ENCODE peak calls at places on chromosomes 7 and 10, in six cellular contexts. G is mesendoderm, J is IMR-90, B is neuronal stem cell, O is mesenchymal stem cell, U is H1. Q is an unnamed sample.

GRCh38 chr10:79176949-79177602 is 108.3 kb downstream of the ZMIZ1 start:
- DNase-seq in G (no peak), U (no peak), J (peak), B (no peak), O (peak), Q (no peak)

GRCh38 chr7:17405786-17406185 is 107.3 kb downstream of the AHR start:
- DNase-seq in G (no peak), O (peak), U (no peak), J (peak), B (no peak), Q (peak)

GRCh38 chr7:105853931-105854419 is 22.4 kb downstream of the ATXN7L1 start:
- DNase-seq in G (no peak), B (no peak), O (peak), U (no peak), J (peak), Q (no peak)

GRCh38 chr7:155533827-155534690 is 12.3 kb downstream of the CNPY1 start:
- DNase-seq in B (peak), O (no peak), J (no peak), G (peak), U (peak), Q (no peak)

GRCh38 chr10:28241766-28242399 is 61.0 kb downstream of the MPP7 start:
- DNase-seq in B (peak), J (peak), O (peak), U (no peak), G (peak), Q (peak)

GRCh38 chr7:148773344-148773743 is 74.6 kb downstream of the CUL1 start:
- DNase-seq in U (no peak), O (peak), B (no peak), G (peak), J (no peak), Q (no peak)

GRCh38 chr10:24930427-24930826 is 22.0 kb downstream of the PRTFDC1 start:
- DNase-seq in O (no peak), U (no peak), J (no peak), B (no peak), G (no peak), Q (no peak)

GRCh38 chr7:129768614-129769399 is 157.3 kb downstream of the NRF1 start:
- DNase-seq in G (no peak), J (no peak), U (no peak), O (no peak), B (no peak), Q (no peak)

GRCh38 chr10:31770307-31770902 is 158.2 kb downstream of the ARHGAP12 start:
- DNase-seq in U (no peak), O (no peak), B (no peak), J (no peak), G (no peak), Q (peak)

GRCh38 chr10:98488669-98489430 is 42.1 kb upstream of the HPS1 start:
- DNase-seq in O (no peak), B (no peak), G (peak), U (no peak), J (no peak), Q (no peak)

GRCh38 chr7:76515999-76516443 is 5.7 kb downstream of the UPK3B start:
- DNase-seq in G (no peak), J (peak), O (no peak), U (no peak), B (no peak), Q (no peak)

GRCh38 chr7:95190515-95190914 is 133.8 kb downstream of the PON1 start:
- DNase-seq in O (no peak), G (peak), B (no peak), J (no peak), U (no peak), Q (no peak)

DNA sequence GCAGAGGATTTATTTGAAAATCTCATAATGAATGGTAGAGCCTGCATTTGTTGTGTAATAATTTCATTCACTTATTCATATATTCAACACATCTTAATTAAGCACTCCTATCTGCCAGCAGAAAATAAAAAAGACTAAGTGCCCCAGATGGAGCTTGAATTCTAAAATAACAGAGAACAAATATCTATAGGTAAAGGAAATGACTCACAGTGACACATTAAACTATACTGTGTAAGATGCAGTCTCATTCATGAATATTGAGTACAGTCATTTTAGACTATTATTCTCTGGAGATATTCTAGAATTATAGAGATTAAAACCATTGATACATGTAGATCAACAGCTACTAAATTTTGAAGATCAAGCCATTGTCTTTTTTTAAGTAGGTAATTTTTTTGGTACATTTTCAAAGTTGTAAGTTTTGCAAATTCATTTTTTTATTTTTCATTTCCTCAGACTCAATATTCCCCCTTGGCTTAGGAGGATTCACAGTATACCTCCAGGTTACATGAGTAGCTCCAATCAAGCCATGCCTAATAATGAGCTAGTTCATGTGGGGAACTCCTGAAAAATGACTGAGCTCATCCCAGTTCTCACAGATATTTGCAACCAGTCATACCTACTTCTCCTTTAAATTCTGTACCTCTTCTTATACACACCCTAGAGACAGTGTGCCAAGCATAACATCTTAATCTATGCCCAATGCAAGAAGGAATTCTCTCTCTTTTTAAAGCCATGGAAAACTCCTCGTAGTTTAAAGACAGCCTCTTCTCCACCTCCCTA is 72.3 kb downstream of the PTPRZ1 start:
- DNase-seq in G (no peak), O (no peak), B (no peak), J (no peak), U (no peak), Q (no peak)
- H3K23ac ChIP-seq in G (no peak), O (no peak), B (no peak), J (no peak), U (no peak), Q (no peak)

DNA sequence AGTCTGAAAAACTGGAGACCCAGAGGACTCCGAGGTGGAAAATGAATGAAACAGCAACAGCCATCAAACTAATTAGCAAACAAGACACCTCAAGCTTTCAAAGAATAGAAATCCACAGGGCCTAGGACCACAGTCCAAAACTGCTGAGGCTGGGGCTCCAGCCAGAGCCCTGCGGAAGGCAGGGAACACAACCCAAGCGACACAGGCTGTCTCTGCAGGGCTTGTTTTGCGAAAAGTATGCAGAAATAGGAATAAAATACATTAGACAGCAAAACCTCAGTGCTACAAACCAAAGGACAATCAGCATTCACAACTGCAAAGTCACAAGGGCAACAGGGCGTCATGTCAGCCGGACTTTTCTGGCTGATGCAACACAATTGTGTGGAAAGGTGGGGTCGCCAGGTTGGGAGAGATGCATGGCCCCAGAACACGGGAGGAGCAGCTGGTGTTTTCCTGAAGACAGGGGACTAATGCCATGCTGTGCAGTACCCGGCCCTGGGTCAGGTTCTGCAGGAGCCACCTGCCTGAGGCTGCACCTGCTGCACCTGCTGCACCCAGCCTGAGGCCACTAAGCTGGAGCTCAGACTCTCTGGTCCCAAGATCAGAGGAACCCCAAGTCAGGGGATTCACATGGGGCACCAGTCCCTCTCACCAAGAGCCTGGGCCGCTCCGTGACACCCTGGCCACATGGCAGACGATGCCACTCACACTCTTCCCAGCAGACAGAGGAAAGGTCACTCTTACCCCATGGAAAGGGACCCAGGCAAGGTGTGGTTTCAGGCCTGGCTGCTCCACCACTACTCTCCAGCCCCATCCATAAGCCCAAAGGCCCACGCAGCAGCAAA is 74.2 kb downstream of the MAD1L1 start:
- DNase-seq in U (no peak), O (no peak), B (no peak), G (no peak), J (no peak), Q (no peak)
- H3K4me3 ChIP-seq in U (no peak), O (no peak), B (no peak), G (no peak), J (no peak), Q (no peak)

GRCh38 chr7:102890292-102890970 is 22.4 kb upstream of the LRRC17 start:
- DNase-seq in J (peak), G (no peak), O (peak), U (no peak), B (no peak), Q (no peak)
- H3K23ac ChIP-seq in J (peak), G (no peak), O (no peak), U (no peak), B (no peak), Q (no peak)

GRCh38 chr7:78018541-78019456 is 220.2 kb downstream of the PHTF2 start:
- DNase-seq in O (peak), B (no peak), J (peak), U (no peak), G (peak), Q (no peak)
- H3K4me3 ChIP-seq in O (peak), B (peak), J (peak), U (peak), G (peak), Q (peak)

Q was measured in trophoblast cell.